ENCODE peak calls at places on chromosomes 7 and 10, in six cellular contexts. E, K, L, S, Y and M are unnamed samples. For H3K4me1, the result is how much of the 10 kb centered on the place peaks cover.

GRCh38 chr10:124339951-124340760 is 78.6 kb downstream of the OAT start:
- DNase-seq in E (no peak), K (peak), L (peak), S (peak), Y (no peak), M (no peak)

GRCh38 chr10:653991-654646 is 35.3 kb downstream of the DIP2C start:
- DNase-seq in E (no peak), K (no peak), L (peak), S (peak), Y (no peak), M (no peak)

GRCh38 chr7:137480824-137481365 is 137.4 kb upstream of the PTN start:
- DNase-seq in E (no peak), K (no peak), L (no peak), S (no peak), Y (no peak), M (no peak)

GRCh38 chr10:69096045-69096444 is 8.1 kb downstream of the SRGN start:
- DNase-seq in E (no peak), K (no peak), L (no peak), S (peak), Y (no peak), M (no peak)

GRCh38 chr7:36288501-36288900 is 101.2 kb upstream of the ANLN start:
- DNase-seq in E (no peak), K (no peak), L (no peak), S (no peak), Y (no peak), M (no peak)

GRCh38 chr7:158946329-158946728 is 90.0 kb downstream of the DYNC2I1 start:
- DNase-seq in E (no peak), K (no peak), L (no peak), S (no peak), Y (no peak), M (no peak)

GRCh38 chr10:94630017-94630688 is 53.4 kb upstream of the CYP2C18 start:
- DNase-seq in E (peak), K (peak), L (no peak), S (peak), Y (no peak), M (peak)

GRCh38 chr7:154777023-154777422 is 225.9 kb downstream of the PAXIP1 start:
- DNase-seq in E (no peak), K (peak), L (no peak), S (no peak), Y (no peak), M (no peak)

GRCh38 chr10:74164641-74165529 is 13.9 kb downstream of the ADK start:
- DNase-seq in E (no peak), K (no peak), L (no peak), S (no peak), Y (no peak), M (no peak)

DNA sequence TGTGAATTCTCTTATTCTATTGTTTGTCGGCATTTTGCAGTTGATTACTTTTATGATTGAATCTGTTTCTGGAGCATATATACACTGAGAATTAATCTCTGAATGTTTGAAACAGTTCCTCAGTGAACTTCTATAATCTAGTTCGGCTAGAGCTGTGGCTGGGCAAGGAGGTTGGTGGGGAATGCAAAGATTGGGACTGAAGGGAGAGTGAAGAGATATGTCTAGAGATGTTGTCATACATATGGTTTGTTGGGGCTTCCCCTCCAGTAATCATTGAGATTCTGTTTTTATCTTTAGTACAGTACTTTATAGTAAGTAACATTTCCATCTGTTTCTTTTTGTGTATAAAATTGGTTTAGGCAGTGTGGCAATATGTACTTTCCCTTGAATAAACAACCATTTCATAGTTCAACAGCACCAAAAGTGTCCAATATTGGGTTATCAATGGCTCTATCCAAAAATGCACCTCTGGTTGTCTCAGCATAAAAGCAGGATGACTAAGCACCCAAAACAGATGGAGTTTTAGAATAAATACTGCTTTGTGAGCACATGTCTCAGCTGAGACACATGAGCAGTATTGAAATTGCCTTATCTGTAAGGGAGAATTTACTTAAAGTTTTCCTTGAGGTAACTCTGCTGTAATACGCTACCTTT is 36.7 kb downstream of the WAC start:
- DNase-seq in E (no peak), K (no peak), L (no peak), S (peak), Y (no peak), M (no peak)
- H3K4me1 ChIP-seq in E (under half), K (under half), L (under half), S (half or more), Y (under half), M (under half)

DNA sequence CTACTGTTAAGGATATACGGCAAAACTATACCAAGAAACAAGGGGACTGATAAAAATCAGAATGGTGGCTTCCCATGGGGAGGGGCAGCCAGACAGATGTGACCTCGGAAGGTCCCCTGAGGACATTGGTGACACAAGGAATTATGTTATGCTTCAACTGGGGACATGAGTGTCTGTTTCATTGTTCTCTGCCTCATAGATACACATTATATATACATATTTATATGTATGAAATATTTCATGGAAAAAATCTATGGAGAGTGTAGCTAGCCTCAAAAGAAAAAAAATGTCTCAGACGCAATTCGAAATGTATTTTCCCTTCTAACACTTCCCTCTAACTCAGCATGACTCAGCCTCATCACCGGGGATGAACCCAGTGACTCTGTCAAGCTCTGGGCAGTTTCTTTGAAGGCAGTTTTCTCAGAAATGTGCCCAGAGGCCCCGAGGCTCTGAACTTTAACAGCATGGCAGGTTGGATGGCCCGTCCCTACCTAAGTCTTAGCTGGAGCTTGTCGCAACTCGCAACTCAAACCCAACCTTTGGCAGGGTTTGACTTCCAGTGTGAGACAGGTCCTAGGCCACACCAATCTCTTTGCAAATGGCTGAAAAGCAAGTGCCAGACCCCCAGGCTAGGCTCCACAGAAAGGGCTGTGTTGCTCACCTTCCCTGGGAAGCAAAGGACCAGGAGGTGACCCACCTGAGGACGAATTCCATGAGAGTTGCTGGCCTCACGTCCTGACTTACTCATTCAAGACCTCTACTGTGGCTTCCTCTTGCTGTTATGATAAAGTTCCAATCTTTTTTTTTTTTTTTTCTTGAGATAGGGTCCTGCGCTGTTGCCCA is 86.9 kb downstream of the CARD11 start:
- DNase-seq in E (no peak), K (peak), L (peak), S (peak), Y (peak), M (no peak)
- H3K4me1 ChIP-seq in E (under half), K (under half), L (under half), S (under half), Y (under half), M (under half)

DNA sequence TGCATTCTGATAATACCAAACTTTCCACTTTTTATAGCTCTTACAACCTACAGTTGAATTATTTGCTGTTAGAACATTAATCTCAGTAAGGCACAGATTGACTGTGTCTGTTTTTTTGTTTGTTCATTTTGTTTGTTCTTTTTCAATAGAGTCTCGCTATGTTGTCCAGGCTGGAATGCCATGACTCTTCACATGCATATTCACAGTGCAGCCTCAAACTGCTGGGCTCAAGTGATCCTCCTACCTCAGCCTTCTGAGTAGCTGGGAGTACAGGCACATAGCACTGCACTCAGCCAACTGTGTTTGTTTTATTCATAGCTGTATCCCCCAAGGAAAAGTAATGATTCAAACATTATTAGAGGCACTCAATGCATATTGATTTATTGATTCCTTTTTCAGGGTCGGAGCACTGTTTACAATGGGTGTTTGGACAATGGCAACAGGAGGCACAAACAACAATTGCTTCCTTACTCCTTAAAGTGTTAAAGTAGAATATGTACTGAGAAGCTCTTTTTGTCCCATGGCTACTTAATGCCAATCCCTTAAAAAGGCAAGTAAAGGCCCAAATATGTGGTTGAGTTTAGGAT is 61.1 kb downstream of the SNX13 start:
- DNase-seq in E (no peak), K (no peak), L (no peak), S (no peak), Y (no peak), M (no peak)
- H3K4me1 ChIP-seq in E (under half), K (under half), L (under half), S (under half), Y (under half), M (under half)

DNA sequence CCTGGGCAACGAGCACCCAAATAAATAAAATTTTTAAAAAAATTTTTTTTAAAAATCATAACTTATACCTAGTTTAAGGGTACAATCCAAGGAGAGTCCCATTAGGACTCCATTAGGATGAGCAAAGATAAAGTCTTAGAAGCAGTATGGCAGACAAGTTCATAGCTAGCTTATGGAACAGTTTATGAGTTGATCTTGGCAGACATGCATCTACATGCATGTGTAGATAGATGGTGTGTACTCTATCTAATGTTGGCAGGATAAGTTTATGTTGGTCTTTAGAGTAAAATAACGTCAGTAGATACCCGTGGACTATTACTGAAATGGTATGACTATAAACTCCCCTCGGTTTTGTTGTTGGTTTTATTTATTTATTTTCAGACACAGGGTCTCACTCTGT is 40.2 kb downstream of the NSUN6 start:
- DNase-seq in E (no peak), K (no peak), L (no peak), S (no peak), Y (no peak), M (no peak)
- H3K4me1 ChIP-seq in E (under half), K (half or more), L (under half), S (under half), Y (under half), M (under half)

GRCh38 chr10:113042961-113043360 is 92.9 kb downstream of the TCF7L2 start:
- DNase-seq in E (no peak), K (no peak), L (no peak), S (no peak), Y (no peak), M (no peak)

GRCh38 chr10:113041324-113041723 is 91.3 kb downstream of the TCF7L2 start:
- DNase-seq in E (no peak), K (no peak), L (no peak), S (no peak), Y (no peak), M (no peak)

GRCh38 chr10:113038985-113039384 is 88.9 kb downstream of the TCF7L2 start:
- DNase-seq in E (no peak), K (no peak), L (no peak), S (no peak), Y (no peak), M (no peak)

GRCh38 chr10:113044015-113044755 is 94.1 kb downstream of the TCF7L2 start:
- DNase-seq in E (no peak), K (no peak), L (no peak), S (peak), Y (peak), M (no peak)

DNA sequence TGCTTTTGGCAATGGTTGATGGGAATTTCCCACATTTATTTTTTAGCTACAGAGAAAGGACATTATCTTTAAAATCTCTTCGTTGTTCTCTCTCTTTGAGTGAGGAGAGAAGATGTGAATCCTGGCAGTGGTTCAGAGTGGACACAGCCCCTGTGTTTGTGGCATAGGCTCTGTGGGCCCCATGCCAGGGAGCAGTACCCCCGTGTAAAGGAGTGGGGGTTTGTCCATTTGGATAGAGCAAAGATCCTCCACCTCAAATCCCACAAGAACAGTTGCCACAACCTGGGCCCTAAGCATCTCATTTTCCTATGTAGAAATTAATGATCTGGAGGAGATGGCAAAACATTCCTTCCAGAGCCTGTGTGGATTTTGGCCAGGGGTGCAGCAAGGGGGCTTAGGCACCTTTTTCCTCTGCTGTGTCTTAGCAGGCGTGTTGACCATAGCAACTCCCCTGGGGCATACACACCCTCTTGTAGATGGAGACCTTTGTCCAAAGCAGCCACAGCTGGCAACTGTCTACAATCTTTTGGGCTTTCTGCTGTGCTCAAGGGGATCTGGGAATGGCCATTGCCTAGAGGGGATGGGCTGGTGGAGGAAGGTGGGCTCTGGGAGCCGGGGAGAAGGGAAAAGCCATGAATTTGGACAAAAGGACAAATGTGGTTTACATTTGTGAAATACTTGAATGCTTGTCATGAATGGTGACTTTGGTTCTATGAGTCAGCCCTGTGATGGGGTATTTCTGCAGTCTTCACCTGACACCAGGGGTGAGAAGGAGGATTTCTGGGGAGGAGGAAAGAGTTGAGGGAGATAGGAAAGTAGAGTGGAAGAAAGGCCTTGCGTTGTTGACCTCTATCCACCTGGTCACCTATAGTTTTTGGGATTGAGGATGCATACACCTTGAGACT is 92.0 kb downstream of the TCF7L2 start:
- DNase-seq in E (no peak), K (no peak), L (no peak), S (no peak), Y (no peak), M (no peak)
- H3K4me1 ChIP-seq in E (under half), K (half or more), L (under half), S (under half), Y (under half), M (under half)

GRCh38 chr7:106430535-106431455 is 146.0 kb upstream of the NAMPT start:
- DNase-seq in E (no peak), K (no peak), L (peak), S (no peak), Y (no peak), M (no peak)

GRCh38 chr7:106426803-106427202 is 142.0 kb upstream of the NAMPT start:
- DNase-seq in E (no peak), K (no peak), L (peak), S (no peak), Y (peak), M (no peak)

GRCh38 chr7:106433377-106433776 is 148.6 kb upstream of the NAMPT start:
- DNase-seq in E (no peak), K (no peak), L (no peak), S (no peak), Y (no peak), M (no peak)

GRCh38 chr7:106425017-106425719 is 140.4 kb upstream of the NAMPT start:
- DNase-seq in E (no peak), K (peak), L (peak), S (peak), Y (peak), M (no peak)

GRCh38 chr7:106430103-106430502 is 145.3 kb upstream of the NAMPT start:
- DNase-seq in E (no peak), K (no peak), L (no peak), S (no peak), Y (no peak), M (no peak)
- H3K4me1 ChIP-seq in E (under half), K (under half), L (under half), S (under half), Y (under half), M (under half)